ENCODE peak calls at places on chromosomes 13 and 19, in nine cellular contexts. H, C, U, V, F, Y, Z, T and I are unnamed samples.

GRCh38 chr19:45848922-45849321 is 14.0 kb downstream of the SYMPK start:
- DNase-seq in H (no peak), C (no peak), U (no peak), V (no peak), F (peak; percentile 34), Y (no peak), Z (no peak), T (no peak), I (no peak)

GRCh38 chr19:45470147-45471081 is 2.6 kb downstream of the FOSB start:
- DNase-seq in H (no peak), C (no peak), U (no peak), V (no peak), F (peak; percentile 25), Y (peak; percentile 60), Z (peak; percentile 59), T (no peak), I (peak; percentile 62)

GRCh38 chr13:98216135-98216565 is 39.1 kb upstream of the RNF113B start:
- DNase-seq in H (no peak), C (no peak), U (peak; percentile 52), V (no peak), F (peak; percentile 95), Y (peak; percentile 55), Z (no peak), T (no peak), I (peak; percentile 83)

GRCh38 chr19:16368385-16369305 is 44.0 kb downstream of the KLF2 start:
- DNase-seq in H (no peak), C (no peak), U (no peak), V (no peak), F (no peak), Y (no peak), Z (no peak), T (no peak), I (no peak)

GRCh38 chr19:4501691-4502090 is 16.6 kb downstream of the PLIN4 start:
- DNase-seq in H (no peak), C (no peak), U (no peak), V (no peak), F (no peak), Y (no peak), Z (no peak), T (no peak), I (no peak)

GRCh38 chr19:29724102-29724641 is 9.1 kb upstream of the C19orf12 start:
- DNase-seq in H (no peak), C (peak; percentile 56), U (peak; percentile 32), V (peak; percentile 14), F (peak; percentile 31), Y (no peak), Z (no peak), T (no peak), I (no peak)

GRCh38 chr13:76292031-76292430 is 594.2 kb downstream of the KCTD12 start:
- DNase-seq in H (no peak), C (no peak), U (no peak), V (no peak), F (no peak), Y (no peak), Z (no peak), T (no peak), I (no peak)

GRCh38 chr19:34847393-34847792 is 74.4 kb upstream of the ZNF599 start:
- DNase-seq in H (no peak), C (no peak), U (no peak), V (no peak), F (no peak), Y (no peak), Z (no peak), T (no peak), I (no peak)

GRCh38 chr13:31207630-31208549 is 8.1 kb downstream of the B3GLCT start:
- DNase-seq in H (no peak), C (peak; percentile 34), U (peak; percentile 21), V (peak; percentile 17), F (peak; percentile 73), Y (peak; percentile 57), Z (no peak), T (no peak), I (peak; percentile 68)

GRCh38 chr13:75666646-75667351 is 30.7 kb downstream of the LMO7 start:
- DNase-seq in H (no peak), C (no peak), U (no peak), V (no peak), F (peak; percentile 79), Y (no peak), Z (no peak), T (no peak), I (peak; percentile 63)

GRCh38 chr19:47232422-47233211 is 1.6 kb upstream of the BBC3 start:
- DNase-seq in H (no peak), C (no peak), U (no peak), V (no peak), F (peak; percentile 44), Y (no peak), Z (peak; percentile 63), T (no peak), I (peak; percentile 80)

GRCh38 chr19:10921909-10922637 is 6.4 kb downstream of the YIPF2 start:
- DNase-seq in H (no peak), C (peak; percentile 18), U (no peak), V (no peak), F (no peak), Y (no peak), Z (no peak), T (no peak), I (no peak)

GRCh38 chr19:55032170-55032569 is 5.9 kb downstream of the GP6 start:
- DNase-seq in H (peak; percentile 11), C (no peak), U (no peak), V (no peak), F (no peak), Y (no peak), Z (no peak), T (no peak), I (no peak)

GRCh38 chr13:110343241-110343865 is 36.3 kb downstream of the COL4A2 start:
- DNase-seq in H (no peak), C (no peak), U (no peak), V (no peak), F (peak; percentile 72), Y (no peak), Z (no peak), T (no peak), I (no peak)

GRCh38 chr19:32373614-32374295 is 28.3 kb downstream of the ZNF507 start:
- DNase-seq in H (peak; percentile 98), C (no peak), U (no peak), V (no peak), F (peak; percentile 99), Y (no peak), Z (peak; percentile 85), T (no peak), I (peak; percentile 96)

GRCh38 chr19:10670876-10671804 is 17.0 kb downstream of the ILF3 start:
- DNase-seq in H (no peak), C (no peak), U (no peak), V (no peak), F (no peak), Y (no peak), Z (no peak), T (no peak), I (no peak)

GRCh38 chr13:41565221-41565620 is 107.9 kb downstream of the RGCC start:
- DNase-seq in H (no peak), C (no peak), U (no peak), V (no peak), F (peak; percentile 85), Y (no peak), Z (no peak), T (no peak), I (peak; percentile 80)

GRCh38 chr19:5960005-5961001 is 17.6 kb downstream of the RANBP3 start:
- DNase-seq in H (no peak), C (no peak), U (peak; percentile 79), V (no peak), F (no peak), Y (no peak), Z (no peak), T (no peak), I (no peak)

GRCh38 chr19:43651758-43652545 is 12.3 kb upstream of the CADM4 start:
- DNase-seq in H (no peak), C (peak; percentile 73), U (peak; percentile 20), V (peak; percentile 62), F (peak; percentile 84), Y (peak; percentile 48), Z (peak; percentile 79), T (peak; percentile 28), I (peak; percentile 58)

GRCh38 chr19:10817291-10818038 is 18.5 kb downstream of the TMED1 start:
- DNase-seq in H (no peak), C (no peak), U (no peak), V (no peak), F (peak; percentile 96), Y (peak; percentile 85), Z (no peak), T (peak; percentile 73), I (peak; percentile 99)

GRCh38 chr13:73672492-73672891 is 461.7 kb downstream of the KLF12 start:
- DNase-seq in H (peak; percentile 37), C (no peak), U (peak; percentile 71), V (no peak), F (no peak), Y (no peak), Z (no peak), T (no peak), I (no peak)

GRCh38 chr19:50162988-50163387 is at the start of gene IZUMO2:
- DNase-seq in H (no peak), C (peak; percentile 66), U (no peak), V (no peak), F (no peak), Y (no peak), Z (no peak), T (no peak), I (no peak)

GRCh38 chr19:49560358-49560900 is 19.9 kb downstream of the NOSIP start:
- DNase-seq in H (no peak), C (no peak), U (no peak), V (peak; percentile 22), F (no peak), Y (no peak), Z (no peak), T (no peak), I (no peak)

GRCh38 chr19:2184422-2185012 is 20.8 kb downstream of the DOT1L start:
- DNase-seq in H (no peak), C (no peak), U (no peak), V (no peak), F (no peak), Y (no peak), Z (no peak), T (no peak), I (no peak)

GRCh38 chr13:48155850-48156249 is 60.9 kb upstream of the MED4 start:
- DNase-seq in H (peak; percentile 51), C (no peak), U (no peak), V (no peak), F (peak; percentile 79), Y (no peak), Z (no peak), T (no peak), I (peak; percentile 45)